ENCODE peak calls at places on chromosomes 7 and 10, in nine cellular contexts. E is activated CD8-positive, alpha-beta memory T cell treated with anti-CD3 and anti-CD28 coated beads, Interleukin-2, amount 10 ng/mL, durations not matched to agents 7 days and 5 days; N is substantia nigra; S is naive thymus-derived CD8-positive, alpha-beta T cell; T is activated naive CD4-positive, alpha-beta T cell treated with anti-CD3 and anti-CD28 coated beads, Interleukin-2, amount 10 ng/mL, durations not matched to agents 7 days and 5 days; J is T-helper 17 cell; D is GM04504; W is adrenal gland; V is neural crest cell. A is an unnamed sample.

GRCh38 chr7:69677054-69677847 is 79.0 kb downstream of the AUTS2 start:
- DNase-seq in T (no peak), S (no peak), W (no peak), J (no peak), D (no peak), N (no peak), E (no peak), V (no peak), A (no peak)

GRCh38 chr10:36173364-36173763 is 531.3 kb upstream of the FZD8 start:
- DNase-seq in N (no peak), W (peak; percentile 20), T (no peak), V (no peak), D (no peak), S (no peak), J (no peak), E (no peak), A (no peak)

GRCh38 chr7:87414400-87415188 is 60.9 kb downstream of the ABCB4 start:
- DNase-seq in J (no peak), N (no peak), W (no peak), V (no peak), T (no peak), S (no peak), D (no peak), E (no peak), A (no peak)

GRCh38 chr10:59134302-59134701 is 42.1 kb upstream of the PHYHIPL start:
- DNase-seq in T (no peak), J (no peak), S (no peak), W (no peak), E (no peak), N (no peak), V (no peak), D (no peak), A (no peak)

GRCh38 chr10:8312079-8312478 is 257.6 kb downstream of the GATA3 start:
- DNase-seq in T (no peak), D (no peak), S (no peak), V (no peak), N (no peak), W (no peak), J (no peak), E (no peak), A (no peak)

GRCh38 chr10:131475043-131475442 is 163.5 kb upstream of the TCERG1L start:
- DNase-seq in W (no peak), S (no peak), D (no peak), E (no peak), N (no peak), V (no peak), T (no peak), J (no peak), A (no peak)

GRCh38 chr7:77184990-77185389 is 14.6 kb downstream of the FGL2 start:
- DNase-seq in E (no peak), J (no peak), N (no peak), T (no peak), D (peak; percentile 32), S (no peak), V (no peak), W (no peak), A (no peak)

GRCh38 chr7:73699370-73700069 is 16.1 kb downstream of the BUD23 start:
- DNase-seq in D (no peak), V (no peak), J (no peak), S (no peak), T (no peak), E (no peak), W (no peak), N (no peak), A (no peak)

GRCh38 chr7:135761751-135762488 is 13.3 kb upstream of the FAM180A start:
- DNase-seq in E (no peak), J (no peak), S (no peak), W (peak; percentile 34), N (no peak), V (no peak), T (no peak), D (no peak), A (no peak)

GRCh38 chr10:43689618-43689954 is 40.9 kb upstream of the ZNF32 start:
- DNase-seq in E (peak; percentile 47), T (peak; percentile 55), D (no peak), N (peak; percentile 21), W (peak; percentile 55), S (peak; percentile 8), J (no peak), V (peak; percentile 40), A (peak; percentile 71)

GRCh38 chr10:132209130-132209529 is 22.4 kb downstream of the DPYSL4 start:
- DNase-seq in S (no peak), J (no peak), D (no peak), T (no peak), N (no peak), E (no peak), V (no peak), W (peak; percentile 38), A (no peak)

GRCh38 chr10:22849077-22849810 is 78.6 kb upstream of the ARMC3 start:
- DNase-seq in W (peak; percentile 74), E (no peak), D (no peak), T (no peak), N (peak; percentile 89), V (peak; percentile 19), J (no peak), S (no peak), A (peak; percentile 84)

GRCh38 chr10:74306227-74306982 is 155.4 kb downstream of the ADK start:
- DNase-seq in D (no peak), S (no peak), E (no peak), T (no peak), N (no peak), V (no peak), J (no peak), W (no peak), A (no peak)

GRCh38 chr7:76065016-76065612 is 17.2 kb downstream of the MDH2 start:
- DNase-seq in S (no peak), E (peak; percentile 64), J (no peak), N (no peak), T (no peak), V (no peak), W (no peak), D (no peak), A (no peak)

GRCh38 chr7:2279873-2280272 is 34.4 kb downstream of the SNX8 start:
- DNase-seq in D (no peak), W (no peak), V (no peak), S (no peak), T (no peak), J (no peak), N (no peak), E (no peak), A (no peak)

GRCh38 chr10:48497965-48498770 is 106.7 kb downstream of the ARHGAP22 start:
- DNase-seq in N (no peak), J (no peak), V (no peak), W (no peak), T (no peak), S (no peak), D (no peak), E (peak; percentile 35), A (no peak)

GRCh38 chr7:50068026-50068425 is 25.0 kb downstream of the ZPBP start:
- DNase-seq in S (no peak), T (peak; percentile 62), D (no peak), N (no peak), V (no peak), J (peak; percentile 11), W (peak; percentile 31), E (no peak), A (peak; percentile 53)

GRCh38 chr10:5640501-5640900 is 25.9 kb downstream of the ASB13 start:
- DNase-seq in W (no peak), N (no peak), E (no peak), S (no peak), J (no peak), T (no peak), D (no peak), V (no peak), A (no peak)

A was measured in body of pancreas.